ENCODE peak calls at places on chromosomes 12 and 14, in six cellular contexts. I is A549, A is NB4, U is HepG2, K is GM12878, L is K562. J is an unnamed sample.

GRCh38 chr12:8689606-8690175 is 8.1 kb upstream of the RIMKLB start:
- DNase-seq in I (no peak), A (no peak), U (no peak), K (no peak), L (no peak), J (no peak)

GRCh38 chr12:49733219-49734017 is 7.9 kb upstream of the TMBIM6 start:
- DNase-seq in I (no peak), A (no peak), U (peak), K (no peak), L (no peak), J (no peak)

GRCh38 chr14:90514015-90514398 is 117.2 kb downstream of the CALM1 start:
- DNase-seq in I (no peak), A (no peak), U (no peak), K (no peak), L (no peak), J (no peak)

GRCh38 chr12:120928864-120929652 is 24.9 kb upstream of the SPPL3 start:
- DNase-seq in I (no peak), A (no peak), U (no peak), K (no peak), L (no peak), J (no peak)

GRCh38 chr14:20460458-20461229 is 590 bp downstream of the PIP4P1 start:
- DNase-seq in I (no peak), A (no peak), U (no peak), K (peak), L (peak), J (peak)

GRCh38 chr12:96006727-96007126 is 10.6 kb upstream of the HAL start:
- DNase-seq in I (no peak), A (no peak), U (no peak), K (no peak), L (no peak), J (no peak)

GRCh38 chr12:122949816-122950215 is 16.4 kb downstream of the ABCB9 start:
- DNase-seq in I (no peak), A (no peak), U (no peak), K (no peak), L (no peak), J (no peak)

GRCh38 chr12:119624971-119625370 is 31.4 kb downstream of the TMEM233 start:
- DNase-seq in I (no peak), A (no peak), U (no peak), K (no peak), L (no peak), J (no peak)

GRCh38 chr12:121443193-121443829 is 43.4 kb downstream of the RNF34 start:
- DNase-seq in I (peak), A (peak), U (peak), K (no peak), L (peak), J (peak)

GRCh38 chr12:117522559-117522958 is 161.1 kb upstream of the NOS1 start:
- DNase-seq in I (no peak), A (no peak), U (no peak), K (no peak), L (no peak), J (no peak)

GRCh38 chr14:32077081-32078029 is at the start of gene ARHGAP5:
- DNase-seq in I (no peak), A (peak), U (peak), K (no peak), L (peak), J (peak)

GRCh38 chr12:80412343-80412953 is 31.6 kb upstream of the PTPRQ start:
- DNase-seq in I (peak), A (peak), U (peak), K (no peak), L (peak), J (peak)

GRCh38 chr12:45388545-45388944 is 172.7 kb downstream of the ANO6 start:
- DNase-seq in I (peak), A (peak), U (peak), K (no peak), L (peak), J (peak)

GRCh38 chr14:68475802-68476201 is 317.1 kb downstream of the ZFP36L1 start:
- DNase-seq in I (no peak), A (no peak), U (no peak), K (no peak), L (no peak), J (no peak)

GRCh38 chr14:68471964-68472508 is 320.8 kb downstream of the ZFP36L1 start:
- DNase-seq in I (no peak), A (no peak), U (no peak), K (no peak), L (no peak), J (no peak)

GRCh38 chr14:68474741-68475140 is 318.1 kb downstream of the ZFP36L1 start:
- DNase-seq in I (no peak), A (no peak), U (no peak), K (no peak), L (no peak), J (no peak)

GRCh38 chr14:68473050-68473449 is 319.8 kb downstream of the ZFP36L1 start:
- DNase-seq in I (no peak), A (no peak), U (no peak), K (no peak), L (no peak), J (no peak)

GRCh38 chr14:68473794-68474193 is 319.1 kb downstream of the ZFP36L1 start:
- DNase-seq in I (no peak), A (no peak), U (no peak), K (no peak), L (no peak), J (no peak)
- TF ChIP-seq MYC in I (no peak), A (no peak), U (no peak), K (no peak), L (no peak), J (no peak)

GRCh38 chr12:90808568-90808967 is 146.4 kb downstream of the CCER1 start:
- DNase-seq in I (no peak), A (no peak), U (no peak), K (no peak), L (no peak), J (no peak)
- TF ChIP-seq MYC in I (no peak), A (no peak), U (no peak), K (no peak), L (no peak), J (no peak)

GRCh38 chr12:132615579-132616066 is 3.0 kb upstream of the P2RX2 start:
- DNase-seq in I (no peak), A (no peak), U (no peak), K (no peak), L (no peak), J (no peak)
- TF ChIP-seq MYC in I (no peak), A (no peak), U (no peak), K (no peak), L (no peak), J (no peak)

GRCh38 chr12:76880156-76881023 is 1.6 kb upstream of the CSRP2 start:
- DNase-seq in I (no peak), A (no peak), U (peak), K (no peak), L (no peak), J (peak)

GRCh38 chr12:76881152-76881551 is 2.3 kb upstream of the CSRP2 start:
- DNase-seq in I (no peak), A (no peak), U (no peak), K (no peak), L (no peak), J (no peak)

GRCh38 chr12:76882367-76882766 is 3.5 kb upstream of the CSRP2 start:
- DNase-seq in I (no peak), A (no peak), U (no peak), K (no peak), L (no peak), J (no peak)

GRCh38 chr12:76883826-76884225 is 5.0 kb upstream of the CSRP2 start:
- DNase-seq in I (no peak), A (no peak), U (no peak), K (no peak), L (no peak), J (no peak)

DNA sequence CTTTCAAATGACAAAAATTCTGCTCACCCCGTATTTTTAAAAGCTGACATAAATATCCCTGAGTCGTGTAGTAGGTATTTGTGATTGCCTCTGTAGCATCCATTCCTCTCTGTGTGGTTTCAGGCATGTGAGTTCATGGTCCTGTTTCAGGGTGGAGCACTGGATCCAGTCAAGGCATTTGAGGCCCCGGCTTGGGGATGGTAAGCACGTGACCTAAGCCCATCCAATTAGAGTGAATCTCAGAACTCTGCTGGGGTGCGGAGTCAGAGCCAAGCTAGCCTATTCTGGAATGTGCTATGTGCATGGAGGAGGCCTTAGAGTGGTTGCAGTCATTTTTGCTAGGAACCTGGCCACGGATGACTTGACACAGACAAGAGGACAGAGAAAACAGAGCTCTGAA is 4.3 kb upstream of the CSRP2 start:
- DNase-seq in I (no peak), A (no peak), U (no peak), K (no peak), L (peak), J (no peak)
- TF ChIP-seq MYC in I (no peak), A (no peak), U (no peak), K (no peak), L (no peak), J (no peak)

DNA sequence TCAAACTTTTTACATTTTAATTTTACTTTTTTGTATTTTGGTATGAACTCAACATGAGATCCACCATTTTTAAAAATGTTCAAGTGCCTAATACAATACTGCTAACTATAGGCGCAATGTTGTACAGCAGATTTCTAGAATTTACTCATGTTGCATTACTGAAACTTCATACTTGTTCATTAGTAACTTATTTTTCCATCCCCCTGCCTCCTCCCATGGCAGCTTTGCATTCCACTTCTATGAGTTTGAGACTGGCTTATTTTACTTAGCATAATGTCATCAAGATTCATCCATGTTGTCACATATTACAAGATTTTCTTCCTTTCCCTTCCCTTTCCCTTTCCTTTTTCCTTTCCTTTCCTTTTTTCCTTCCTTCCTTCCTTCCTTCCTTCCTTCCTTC is 825.9 kb downstream of the SLC16A7 start:
- DNase-seq in I (no peak), A (no peak), U (no peak), K (no peak), L (no peak), J (no peak)
- TF ChIP-seq MYC in I (no peak), A (no peak), U (no peak), K (no peak), L (no peak), J (no peak)

DNA sequence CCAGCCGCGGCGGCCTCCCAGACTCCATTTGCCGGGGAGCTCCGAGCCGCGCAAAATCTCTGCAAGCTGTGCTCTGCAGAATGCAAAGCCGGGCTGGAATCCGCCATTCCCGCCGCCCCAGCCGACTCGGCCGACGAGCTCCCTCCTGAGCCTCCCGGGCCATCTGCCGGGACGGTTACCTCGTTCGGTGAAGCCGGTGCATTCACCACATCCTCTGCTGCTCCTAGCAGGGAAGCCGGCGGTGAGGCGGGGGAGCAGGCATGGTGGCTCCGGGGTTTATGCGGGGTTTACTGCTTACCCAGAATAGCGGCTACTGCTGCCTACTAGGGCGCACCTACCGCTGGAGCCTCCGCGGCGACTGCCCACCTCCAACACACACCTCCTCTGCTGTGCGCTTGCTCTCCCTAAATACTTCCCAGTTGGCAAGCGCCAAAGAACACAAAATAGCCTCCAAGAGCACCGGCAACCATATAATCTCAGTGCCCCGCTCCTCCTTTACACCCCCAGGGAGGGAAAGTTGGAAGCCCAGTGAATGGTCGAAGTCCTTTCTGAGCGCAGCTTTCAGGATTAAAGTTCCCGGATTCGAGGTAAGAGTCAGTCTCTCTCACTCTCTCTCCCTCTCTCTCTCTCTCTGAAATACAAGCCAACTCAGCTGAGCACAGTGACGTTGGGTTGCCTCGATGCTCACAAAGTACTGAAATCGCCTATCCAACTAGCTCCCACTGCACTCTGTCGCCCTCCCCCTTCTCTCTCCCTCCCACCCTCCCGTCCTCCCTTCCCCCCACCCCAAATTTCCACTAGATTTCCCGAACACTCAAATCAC is at the start of gene TBX5:
- DNase-seq in I (no peak), A (no peak), U (no peak), K (no peak), L (no peak), J (no peak)
- TF ChIP-seq MYC in I (no peak), A (no peak), U (no peak), K (no peak), L (no peak), J (no peak)

J was measured in endothelial cell of umbilical vein.